ENCODE peak calls at places on chromosomes 16 and 17, in five cellular contexts. A is gastrocnemius medialis; Q is ovary; C is body of pancreas; R is naive thymus-derived CD4-positive, alpha-beta T cell. D is an unnamed sample.

GRCh38 chr16:2514333-2515179 is 804 bp downstream of the ATP6V0C start:
- DNase-seq in A (no peak), Q (peak), C (peak), R (peak), D (peak)

GRCh38 chr16:58638148-58639036 is 8.8 kb upstream of the CNOT1 start:
- DNase-seq in A (no peak), Q (peak), C (peak), R (no peak), D (peak)

GRCh38 chr16:75789237-75789636 is 62.9 kb upstream of the CPHXL start:
- DNase-seq in A (no peak), Q (no peak), C (no peak), R (peak), D (no peak)

GRCh38 chr17:21379080-21379711 is 3.0 kb downstream of the KCNJ12 start:
- DNase-seq in A (peak), Q (no peak), C (peak), R (no peak), D (peak)

GRCh38 chr16:88936008-88936912 is 40.7 kb downstream of the CBFA2T3 start:
- DNase-seq in A (no peak), Q (no peak), C (peak), R (no peak), D (peak)

GRCh38 chr16:22728167-22728836 is 85.7 kb upstream of the HS3ST2 start:
- DNase-seq in A (no peak), Q (no peak), C (no peak), R (no peak), D (no peak)

GRCh38 chr16:89117975-89118289 is 24.3 kb downstream of the ACSF3 start:
- DNase-seq in A (no peak), Q (no peak), C (no peak), R (no peak), D (no peak)

GRCh38 chr17:73397856-73398540 is 86.2 kb upstream of the CDC42EP4 start:
- DNase-seq in A (no peak), Q (no peak), C (no peak), R (no peak), D (no peak)

GRCh38 chr16:71727545-71728324 is 3.2 kb upstream of the PHLPP2 start:
- DNase-seq in A (no peak), Q (no peak), C (no peak), R (no peak), D (no peak)

GRCh38 chr17:49456172-49456965 is 38.7 kb upstream of the NGFR start:
- DNase-seq in A (no peak), Q (no peak), C (no peak), R (no peak), D (no peak)

GRCh38 chr16:10543231-10543630 is 37.2 kb downstream of the EMP2 start:
- DNase-seq in A (no peak), Q (no peak), C (no peak), R (no peak), D (no peak)

GRCh38 chr16:1715220-1715619 is 9.2 kb downstream of the MAPK8IP3 start:
- DNase-seq in A (no peak), Q (no peak), C (no peak), R (no peak), D (no peak)

GRCh38 chr17:33192961-33193911 is 99.9 kb downstream of the ASIC2 start:
- DNase-seq in A (no peak), Q (no peak), C (no peak), R (no peak), D (no peak)

GRCh38 chr16:75252946-75253911 is 1.8 kb upstream of the BCAR1 start:
- DNase-seq in A (no peak), Q (peak), C (peak), R (no peak), D (peak)

GRCh38 chr17:17366941-17367885 is 64.0 kb downstream of the NT5M start:
- DNase-seq in A (no peak), Q (no peak), C (no peak), R (no peak), D (no peak)

GRCh38 chr16:2511128-2511785 is 2.5 kb upstream of the ATP6V0C start:
- DNase-seq in A (no peak), Q (peak), C (peak), R (peak), D (peak)

GRCh38 chr17:31621566-31621965 is 230.1 kb downstream of the RAB11FIP4 start:
- DNase-seq in A (no peak), Q (no peak), C (no peak), R (no peak), D (no peak)

GRCh38 chr16:84258266-84258665 is 18.5 kb upstream of the KCNG4 start:
- DNase-seq in A (no peak), Q (no peak), C (no peak), R (no peak), D (no peak)

GRCh38 chr16:1078579-1079021 is 6.1 kb downstream of the SSTR5 start:
- DNase-seq in A (peak), Q (no peak), C (peak), R (no peak), D (no peak)

GRCh38 chr16:15961060-15961511 is 11.7 kb downstream of the ABCC1 start:
- DNase-seq in A (no peak), Q (no peak), C (no peak), R (peak), D (no peak)

GRCh38 chr17:10790491-10791401 is 13.2 kb downstream of the TMEM238L start:
- DNase-seq in A (no peak), Q (peak), C (peak), R (no peak), D (no peak)

GRCh38 chr16:5678371-5678770 is 580.8 kb upstream of the EEF2KMT start:
- DNase-seq in A (no peak), Q (no peak), C (no peak), R (no peak), D (no peak)

GRCh38 chr17:79517812-79518211 is 93.0 kb downstream of the RBFOX3 start:
- DNase-seq in A (no peak), Q (no peak), C (no peak), R (no peak), D (no peak)

GRCh38 chr16:4160663-4161436 is 44.6 kb upstream of the ADCY9 start:
- DNase-seq in A (no peak), Q (no peak), C (no peak), R (no peak), D (no peak)

GRCh38 chr17:74725111-74725510 is 11.9 kb upstream of the RAB37 start:
- DNase-seq in A (no peak), Q (no peak), C (no peak), R (no peak), D (no peak)

GRCh38 chr16:7313170-7313569 is 19.5 kb upstream of the RBFOX1 start:
- DNase-seq in A (no peak), Q (no peak), C (no peak), R (no peak), D (no peak)

GRCh38 chr16:81315271-81316175 is 761 bp downstream of the GAN start:
- DNase-seq in A (peak), Q (peak), C (peak), R (peak), D (peak)

GRCh38 chr17:973053-973452 is 6.5 kb downstream of the NXN start:
- DNase-seq in A (no peak), Q (no peak), C (no peak), R (no peak), D (no peak)

GRCh38 chr17:978110-979093 is 1.2 kb downstream of the NXN start:
- DNase-seq in A (no peak), Q (peak), C (peak), R (no peak), D (peak)

GRCh38 chr17:976316-976715 is 3.3 kb downstream of the NXN start:
- DNase-seq in A (no peak), Q (no peak), C (no peak), R (no peak), D (no peak)

GRCh38 chr17:977163-977562 is 2.4 kb downstream of the NXN start:
- DNase-seq in A (no peak), Q (no peak), C (no peak), R (no peak), D (no peak)

GRCh38 chr17:975321-975982 is 4.1 kb downstream of the NXN start:
- DNase-seq in A (no peak), Q (no peak), C (no peak), R (no peak), D (no peak)
- H3K27ac ChIP-seq in A (peak), Q (no peak), C (peak), R (no peak), D (no peak)

GRCh38 chr17:62965649-62966425 is at the start of gene TANC2:
- DNase-seq in A (peak), Q (peak), C (peak), R (peak), D (peak)
- H3K27ac ChIP-seq in A (peak), Q (peak), C (peak), R (peak), D (peak)

GRCh38 chr16:29978564-29979270 is 5.0 kb downstream of the TAOK2 start:
- DNase-seq in A (no peak), Q (no peak), C (no peak), R (no peak), D (no peak)

GRCh38 chr16:29975134-29975538 is 1.5 kb downstream of the TAOK2 start:
- DNase-seq in A (no peak), Q (no peak), C (no peak), R (no peak), D (no peak)

GRCh38 chr16:29975811-29976511 is 2.3 kb downstream of the TAOK2 start:
- DNase-seq in A (no peak), Q (no peak), C (no peak), R (no peak), D (no peak)

GRCh38 chr16:29978081-29978480 is 4.4 kb downstream of the TAOK2 start:
- DNase-seq in A (no peak), Q (no peak), C (no peak), R (no peak), D (no peak)

GRCh38 chr16:29977063-29977462 is 3.4 kb downstream of the TAOK2 start:
- DNase-seq in A (no peak), Q (no peak), C (no peak), R (no peak), D (no peak)
- H3K27ac ChIP-seq in A (peak), Q (no peak), C (no peak), R (no peak), D (peak)

GRCh38 chr17:2406903-2407790 is 6.3 kb upstream of the MNT start:
- DNase-seq in A (peak), Q (no peak), C (peak), R (no peak), D (peak)

GRCh38 chr17:2402517-2402916 is 1.7 kb upstream of the MNT start:
- DNase-seq in A (no peak), Q (no peak), C (peak), R (no peak), D (peak)

GRCh38 chr17:2406271-2406902 is 5.5 kb upstream of the MNT start:
- DNase-seq in A (no peak), Q (no peak), C (peak), R (no peak), D (peak)

GRCh38 chr17:2403044-2403443 is 2.2 kb upstream of the MNT start:
- DNase-seq in A (no peak), Q (no peak), C (no peak), R (no peak), D (no peak)

DNA sequence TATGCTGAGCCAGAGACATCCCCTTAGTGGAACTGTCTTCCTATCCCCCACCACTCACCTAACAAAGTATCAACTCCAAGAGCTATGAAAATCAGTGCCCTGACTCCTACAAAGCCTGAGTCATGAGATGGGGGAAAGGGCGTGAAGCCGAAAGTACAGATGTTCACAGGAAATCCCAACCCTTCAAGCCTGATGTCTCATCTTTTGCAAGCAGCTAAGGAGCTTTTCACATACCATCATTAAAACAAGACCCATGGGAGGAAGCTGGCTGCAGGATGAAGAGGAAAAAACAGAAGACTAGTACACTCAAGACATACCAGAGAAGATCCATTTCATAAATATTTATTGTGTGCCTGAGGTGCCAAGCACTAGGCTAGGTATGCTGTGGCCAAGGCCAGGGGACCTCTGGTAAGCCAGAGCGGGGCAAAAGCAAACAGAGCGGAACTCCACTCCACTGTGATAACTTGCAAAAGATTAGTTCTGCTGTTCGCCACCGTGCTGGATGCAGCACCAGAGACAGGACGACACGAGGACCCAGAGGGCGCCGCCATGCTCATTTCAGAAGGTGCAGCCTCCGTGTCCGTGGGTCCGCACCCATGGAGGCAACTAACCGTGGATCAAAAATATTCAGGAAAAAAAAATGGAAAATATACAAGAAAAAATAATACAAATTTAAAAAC is 4.5 kb upstream of the MNT start:
- DNase-seq in A (no peak), Q (no peak), C (no peak), R (no peak), D (no peak)
- H3K27ac ChIP-seq in A (peak), Q (no peak), C (peak), R (no peak), D (no peak)

GRCh38 chr16:67411339-67411738 is 4.9 kb downstream of the ZDHHC1 start:
- DNase-seq in A (no peak), Q (no peak), C (no peak), R (no peak), D (no peak)
- H3K27ac ChIP-seq in A (no peak), Q (no peak), C (no peak), R (no peak), D (no peak)

DNA sequence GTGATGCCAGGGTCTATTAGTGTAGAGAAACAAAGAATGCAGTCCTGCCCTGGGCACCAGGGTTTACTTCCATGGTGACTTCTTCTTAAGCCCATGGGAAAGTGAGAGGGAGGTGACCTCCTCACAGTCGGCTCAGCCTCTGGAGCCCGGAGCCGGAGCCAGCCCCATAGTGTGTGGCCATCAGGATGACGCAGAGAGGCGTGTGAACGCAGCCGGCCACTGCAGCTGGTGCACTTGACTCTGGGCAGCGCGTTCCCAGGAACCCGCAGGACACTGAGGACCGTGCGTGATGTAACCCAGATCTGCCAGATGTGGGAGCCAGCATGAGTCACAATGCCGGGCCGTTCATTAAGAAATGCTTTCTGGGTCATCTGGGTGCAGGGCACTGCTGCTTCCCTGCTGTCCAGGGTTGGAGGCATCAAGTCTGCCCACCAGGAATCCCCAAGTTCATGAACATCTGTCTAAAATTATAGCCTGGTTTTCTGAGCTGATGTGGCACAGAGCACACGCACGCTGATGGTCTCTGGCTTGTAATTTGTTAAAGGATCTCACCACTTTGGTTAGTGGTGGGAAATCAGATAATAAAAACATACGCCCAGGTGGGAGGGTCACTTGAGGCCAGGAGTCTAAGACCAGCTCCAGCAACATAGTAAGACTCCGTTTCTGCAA is 114.1 kb downstream of the PITPNC1 start:
- DNase-seq in A (peak), Q (peak), C (peak), R (no peak), D (peak)
- H3K27ac ChIP-seq in A (peak), Q (no peak), C (peak), R (no peak), D (peak)

GRCh38 chr17:63987616-63988478 is 10.3 kb upstream of the PRR29 start:
- DNase-seq in A (no peak), Q (no peak), C (peak), R (no peak), D (peak)

GRCh38 chr17:63989622-63990345 is 8.4 kb upstream of the PRR29 start:
- DNase-seq in A (no peak), Q (no peak), C (no peak), R (no peak), D (no peak)

GRCh38 chr17:63986842-63987615 is 11.1 kb upstream of the PRR29 start:
- DNase-seq in A (no peak), Q (no peak), C (peak), R (no peak), D (peak)

GRCh38 chr17:63991611-63992010 is 6.5 kb upstream of the PRR29 start:
- DNase-seq in A (no peak), Q (no peak), C (no peak), R (no peak), D (peak)

DNA sequence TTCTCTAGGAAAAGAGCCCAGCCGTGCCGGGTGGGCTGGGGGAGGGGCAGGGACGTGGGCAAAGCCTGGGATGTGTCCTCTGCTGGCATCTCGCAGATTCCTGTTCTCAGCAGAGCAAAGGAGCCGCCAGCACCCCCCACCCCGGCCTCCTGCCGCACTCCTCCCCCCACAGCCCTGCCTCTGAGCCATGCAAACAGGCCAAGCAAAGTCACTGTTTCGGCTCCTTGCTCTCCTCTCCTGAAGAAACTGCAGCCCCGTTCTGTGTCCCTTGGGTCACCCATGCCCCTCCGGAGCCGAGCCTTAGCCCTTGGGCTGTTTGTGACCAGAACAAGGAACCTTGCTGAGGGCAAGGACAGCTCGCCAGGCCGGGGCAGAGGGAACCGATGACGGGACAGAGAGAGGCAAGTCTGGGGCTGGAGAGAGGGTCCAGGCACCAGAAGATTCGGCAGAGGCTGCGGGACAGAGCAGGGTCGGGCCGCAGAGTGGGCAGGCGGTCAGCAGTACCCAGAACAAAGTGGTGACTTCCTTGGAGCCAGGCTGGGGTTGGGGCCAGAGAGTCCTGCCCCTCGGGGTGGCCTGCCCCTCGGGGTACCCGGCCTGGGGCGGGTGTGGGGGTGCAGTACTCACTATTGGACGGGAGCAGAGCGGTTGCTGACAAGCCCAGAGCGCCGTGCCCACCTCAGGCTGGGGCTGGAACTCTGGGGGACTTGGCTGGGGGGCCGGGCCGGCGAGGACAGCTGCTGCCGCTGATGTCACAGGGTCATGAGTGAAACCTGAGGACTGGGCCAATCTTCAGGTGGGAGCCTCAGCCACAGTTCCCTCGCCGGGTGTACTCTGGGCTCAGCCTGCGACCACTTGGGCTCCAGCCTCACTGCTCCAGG is 9.2 kb upstream of the PRR29 start:
- DNase-seq in A (peak), Q (no peak), C (peak), R (no peak), D (no peak)
- H3K27ac ChIP-seq in A (peak), Q (no peak), C (no peak), R (no peak), D (no peak)

DNA sequence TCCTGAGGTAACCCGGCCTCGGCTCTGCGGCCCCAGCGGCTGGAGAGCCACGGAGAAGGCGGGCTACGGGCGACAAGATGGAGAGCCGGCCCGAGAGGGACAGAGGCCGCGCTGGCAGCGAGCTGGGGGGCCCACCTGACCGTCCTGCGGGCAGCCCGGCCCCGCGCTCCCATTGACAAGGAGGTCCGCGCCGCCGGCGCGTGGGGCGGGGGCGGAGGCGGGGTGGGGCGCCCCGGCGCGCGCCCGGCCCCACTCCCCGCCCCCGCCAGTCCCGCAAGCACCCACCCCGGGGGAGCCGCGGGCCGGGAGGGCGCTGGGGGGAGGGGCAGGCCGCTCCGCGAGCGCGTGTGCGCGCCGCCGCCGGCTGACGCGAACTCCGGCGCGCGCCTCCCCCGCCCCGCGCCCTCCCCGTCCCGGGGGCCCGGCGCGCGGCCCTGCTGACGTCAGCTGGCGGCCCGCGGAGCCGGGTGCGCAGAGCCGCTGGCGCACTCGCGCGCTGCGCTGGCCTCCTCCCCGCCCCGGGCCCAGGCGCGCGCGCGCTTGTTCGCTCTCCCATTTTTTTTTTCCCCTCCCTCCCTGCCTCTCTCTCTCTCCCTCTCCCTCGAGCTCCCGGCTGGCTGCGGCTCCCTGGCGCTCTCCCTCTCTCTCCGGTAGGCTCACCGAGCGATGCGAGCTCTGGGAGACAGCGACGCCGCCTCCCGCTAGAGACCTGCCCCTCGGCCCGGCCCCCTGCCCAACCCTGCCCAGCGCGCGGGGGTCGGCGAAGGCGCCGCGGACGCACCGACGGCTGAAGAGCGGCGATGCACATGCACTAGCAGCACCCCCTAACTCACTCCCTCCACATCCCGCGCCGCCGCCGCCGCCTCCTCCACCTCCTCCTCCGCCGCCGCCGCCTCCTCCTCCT is at the start of gene GNAO1:
- DNase-seq in A (peak), Q (peak), C (peak), R (no peak), D (peak)
- H3K27ac ChIP-seq in A (peak), Q (peak), C (peak), R (no peak), D (peak)